ENCODE peak calls at places on chromosomes 6 and 20, in seven cellular contexts. One of them, this sample, is unnamed. For H3K36me3, the result is how much of the 10 kb centered on the place peaks cover.

GRCh38 chr20:36259177-36259835 is 23.0 kb downstream of the AAR2 start:
- DNase-seq in left lung: no peak
- DNase-seq in HCT116: no peak
- DNase-seq in thoracic aorta: no peak
- DNase-seq in CD8-positive, alpha-beta T cell: no peak
- DNase-seq in tibial nerve: no peak
- DNase-seq in body of pancreas: no peak
- DNase-seq in this sample: no peak

GRCh38 chr20:15584507-15584906 is 988.7 kb downstream of the KIF16B start:
- DNase-seq in left lung: no peak
- DNase-seq in HCT116: no peak
- DNase-seq in thoracic aorta: no peak
- DNase-seq in CD8-positive, alpha-beta T cell: no peak
- DNase-seq in tibial nerve: no peak
- DNase-seq in body of pancreas: no peak
- DNase-seq in this sample: no peak

GRCh38 chr6:2478200-2478599 is 232.8 kb upstream of the GMDS start:
- DNase-seq in left lung: no peak
- DNase-seq in HCT116: no peak
- DNase-seq in thoracic aorta: no peak
- DNase-seq in CD8-positive, alpha-beta T cell: no peak
- DNase-seq in tibial nerve: no peak
- DNase-seq in body of pancreas: no peak
- DNase-seq in this sample: peak

GRCh38 chr6:158283304-158284005 is 28.8 kb upstream of the TULP4 start:
- DNase-seq in left lung: no peak
- DNase-seq in HCT116: no peak
- DNase-seq in thoracic aorta: no peak
- DNase-seq in CD8-positive, alpha-beta T cell: no peak
- DNase-seq in tibial nerve: no peak
- DNase-seq in body of pancreas: no peak
- DNase-seq in this sample: no peak

GRCh38 chr6:97460394-97460793 is 177.4 kb upstream of the MMS22L start:
- DNase-seq in left lung: no peak
- DNase-seq in HCT116: no peak
- DNase-seq in thoracic aorta: no peak
- DNase-seq in CD8-positive, alpha-beta T cell: no peak
- DNase-seq in tibial nerve: no peak
- DNase-seq in body of pancreas: no peak
- DNase-seq in this sample: no peak

GRCh38 chr6:69888842-69889590 is 22.7 kb downstream of the COL19A1 start:
- DNase-seq in left lung: no peak
- DNase-seq in HCT116: no peak
- DNase-seq in thoracic aorta: no peak
- DNase-seq in CD8-positive, alpha-beta T cell: no peak
- DNase-seq in tibial nerve: no peak
- DNase-seq in body of pancreas: no peak
- DNase-seq in this sample: no peak

GRCh38 chr6:34052918-34053608 is 92.8 kb downstream of the GRM4 start:
- DNase-seq in left lung: peak
- DNase-seq in HCT116: no peak
- DNase-seq in thoracic aorta: no peak
- DNase-seq in CD8-positive, alpha-beta T cell: no peak
- DNase-seq in tibial nerve: no peak
- DNase-seq in body of pancreas: no peak
- DNase-seq in this sample: no peak

GRCh38 chr6:149683256-149683860 is 34.5 kb downstream of the LATS1 start:
- DNase-seq in left lung: no peak
- DNase-seq in HCT116: no peak
- DNase-seq in thoracic aorta: no peak
- DNase-seq in CD8-positive, alpha-beta T cell: no peak
- DNase-seq in tibial nerve: no peak
- DNase-seq in body of pancreas: no peak
- DNase-seq in this sample: no peak

GRCh38 chr6:142377112-142377848 is 75.5 kb downstream of the ADGRG6 start:
- DNase-seq in left lung: no peak
- DNase-seq in HCT116: peak
- DNase-seq in thoracic aorta: no peak
- DNase-seq in CD8-positive, alpha-beta T cell: no peak
- DNase-seq in tibial nerve: no peak
- DNase-seq in body of pancreas: peak
- DNase-seq in this sample: no peak

GRCh38 chr6:12294851-12295536 is 4.8 kb downstream of the EDN1 start:
- DNase-seq in left lung: no peak
- DNase-seq in HCT116: no peak
- DNase-seq in thoracic aorta: no peak
- DNase-seq in CD8-positive, alpha-beta T cell: no peak
- DNase-seq in tibial nerve: no peak
- DNase-seq in body of pancreas: no peak
- DNase-seq in this sample: no peak

GRCh38 chr20:36741072-36741471 is 4.8 kb downstream of the NDRG3 start:
- DNase-seq in left lung: no peak
- DNase-seq in HCT116: no peak
- DNase-seq in thoracic aorta: no peak
- DNase-seq in CD8-positive, alpha-beta T cell: no peak
- DNase-seq in tibial nerve: no peak
- DNase-seq in body of pancreas: no peak
- DNase-seq in this sample: no peak

GRCh38 chr6:27775796-27776184 is 136.4 kb downstream of the OR2B2 start:
- DNase-seq in left lung: no peak
- DNase-seq in HCT116: no peak
- DNase-seq in thoracic aorta: no peak
- DNase-seq in CD8-positive, alpha-beta T cell: no peak
- DNase-seq in tibial nerve: no peak
- DNase-seq in body of pancreas: no peak
- DNase-seq in this sample: no peak

GRCh38 chr20:59835057-59835447 is 98.4 kb downstream of the SYCP2 start:
- DNase-seq in left lung: no peak
- DNase-seq in HCT116: no peak
- DNase-seq in thoracic aorta: no peak
- DNase-seq in CD8-positive, alpha-beta T cell: no peak
- DNase-seq in tibial nerve: no peak
- DNase-seq in body of pancreas: no peak
- DNase-seq in this sample: no peak

DNA sequence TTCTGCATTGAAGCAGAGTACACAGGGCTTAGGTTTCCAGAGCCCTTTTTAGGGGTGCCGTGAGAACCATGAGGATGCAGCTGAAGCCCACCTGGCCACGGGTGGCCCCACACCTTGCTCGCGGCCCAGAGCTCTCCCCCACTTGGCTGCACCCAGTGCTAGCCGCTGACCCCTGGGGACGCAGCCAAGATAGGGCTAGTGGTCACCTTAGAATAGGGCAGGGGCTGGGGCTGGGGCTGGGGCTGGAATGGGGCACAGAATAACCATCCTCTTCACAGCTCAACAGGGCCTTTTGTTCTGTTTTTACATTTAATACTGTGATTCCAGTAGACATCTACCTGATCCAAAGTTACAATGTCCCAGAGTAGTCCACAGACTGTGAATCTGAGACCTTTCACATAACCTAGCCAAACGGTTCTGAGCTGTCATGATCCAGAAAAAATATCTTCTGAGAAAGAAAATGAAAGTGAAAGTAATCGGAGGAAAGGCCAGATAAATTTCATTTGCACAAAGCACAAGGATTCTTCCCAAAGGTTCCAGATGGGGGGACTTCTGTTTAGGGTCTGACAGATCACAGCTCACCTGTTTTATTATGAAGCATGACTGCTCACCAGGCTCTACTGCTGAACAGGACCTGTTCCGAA is 402.1 kb downstream of the THBS2 start:
- DNase-seq in left lung: no peak
- DNase-seq in HCT116: no peak
- DNase-seq in thoracic aorta: no peak
- DNase-seq in CD8-positive, alpha-beta T cell: no peak
- DNase-seq in tibial nerve: no peak
- DNase-seq in body of pancreas: no peak
- DNase-seq in this sample: no peak
- H3K4me3 ChIP-seq in left lung: no peak
- H3K4me3 ChIP-seq in HCT116: no peak
- H3K4me3 ChIP-seq in thoracic aorta: peak
- H3K4me3 ChIP-seq in CD8-positive, alpha-beta T cell: peak
- H3K4me3 ChIP-seq in tibial nerve: peak
- H3K4me3 ChIP-seq in body of pancreas: no peak
- H3K4me3 ChIP-seq in this sample: no peak

GRCh38 chr6:17042422-17043147 is 59.3 kb upstream of the STMND1 start:
- DNase-seq in left lung: no peak
- DNase-seq in HCT116: peak
- DNase-seq in thoracic aorta: no peak
- DNase-seq in CD8-positive, alpha-beta T cell: no peak
- DNase-seq in tibial nerve: no peak
- DNase-seq in body of pancreas: peak
- DNase-seq in this sample: peak
- TF ChIP-seq CTCF in left lung: no peak
- TF ChIP-seq CTCF in HCT116: peak
- TF ChIP-seq CTCF in thoracic aorta: peak
- TF ChIP-seq CTCF in CD8-positive, alpha-beta T cell: no peak
- TF ChIP-seq CTCF in tibial nerve: no peak
- TF ChIP-seq CTCF in body of pancreas: peak
- TF ChIP-seq CTCF in this sample: peak

DNA sequence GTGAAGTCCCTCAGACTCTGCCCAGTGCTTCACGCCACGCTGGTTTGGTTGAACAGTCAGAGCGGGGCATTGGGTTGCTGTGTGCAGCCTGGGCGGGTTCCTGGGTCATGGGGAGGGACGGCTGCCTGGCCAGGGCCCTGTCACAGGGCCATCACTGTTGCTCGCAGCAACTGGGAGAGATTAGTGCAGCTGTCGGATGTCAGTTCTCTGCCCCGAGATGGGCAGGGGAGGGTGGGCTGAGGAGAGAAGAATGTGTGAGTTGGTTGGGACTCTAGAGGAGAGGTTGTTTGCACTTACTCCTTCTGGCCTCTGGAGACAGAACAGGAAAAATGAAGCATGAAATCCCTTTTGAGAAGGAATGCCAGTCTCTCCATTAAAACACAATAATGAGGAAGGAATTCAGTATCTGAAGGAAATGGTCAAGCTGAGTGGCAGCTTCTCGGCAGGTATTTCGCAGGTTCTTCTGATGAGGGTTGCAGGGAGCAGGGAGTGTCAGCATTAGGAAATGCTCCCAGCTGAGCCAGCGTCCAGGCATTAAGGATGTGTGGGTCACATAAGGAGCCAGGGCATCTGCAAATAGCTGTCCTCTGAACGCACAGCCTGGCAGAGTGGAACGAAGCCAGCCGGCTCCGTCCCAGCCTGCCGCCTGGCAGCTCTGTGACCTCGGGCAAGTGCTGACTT is 95.9 kb downstream of the SSR1 start:
- DNase-seq in left lung: no peak
- DNase-seq in HCT116: no peak
- DNase-seq in thoracic aorta: no peak
- DNase-seq in CD8-positive, alpha-beta T cell: no peak
- DNase-seq in tibial nerve: no peak
- DNase-seq in body of pancreas: peak
- DNase-seq in this sample: no peak
- H3K36me3 ChIP-seq in left lung: under half
- H3K36me3 ChIP-seq in HCT116: under half
- H3K36me3 ChIP-seq in thoracic aorta: under half
- H3K36me3 ChIP-seq in CD8-positive, alpha-beta T cell: under half
- H3K36me3 ChIP-seq in tibial nerve: half or more
- H3K36me3 ChIP-seq in body of pancreas: under half
- H3K36me3 ChIP-seq in this sample: under half

GRCh38 chr20:34012735-34013134 is 19.0 kb downstream of the RALY start:
- DNase-seq in left lung: no peak
- DNase-seq in HCT116: no peak
- DNase-seq in thoracic aorta: no peak
- DNase-seq in CD8-positive, alpha-beta T cell: no peak
- DNase-seq in tibial nerve: no peak
- DNase-seq in body of pancreas: no peak
- DNase-seq in this sample: no peak
- H3K4me3 ChIP-seq in left lung: no peak
- H3K4me3 ChIP-seq in HCT116: no peak
- H3K4me3 ChIP-seq in thoracic aorta: no peak
- H3K4me3 ChIP-seq in CD8-positive, alpha-beta T cell: no peak
- H3K4me3 ChIP-seq in tibial nerve: no peak
- H3K4me3 ChIP-seq in body of pancreas: no peak
- H3K4me3 ChIP-seq in this sample: no peak

GRCh38 chr20:57083072-57083471 is 183.4 kb downstream of the BMP7 start:
- DNase-seq in left lung: no peak
- DNase-seq in HCT116: no peak
- DNase-seq in thoracic aorta: no peak
- DNase-seq in CD8-positive, alpha-beta T cell: no peak
- DNase-seq in tibial nerve: no peak
- DNase-seq in body of pancreas: no peak
- DNase-seq in this sample: no peak

GRCh38 chr20:57082546-57082945 is 183.9 kb downstream of the BMP7 start:
- DNase-seq in left lung: peak
- DNase-seq in HCT116: no peak
- DNase-seq in thoracic aorta: no peak
- DNase-seq in CD8-positive, alpha-beta T cell: no peak
- DNase-seq in tibial nerve: no peak
- DNase-seq in body of pancreas: no peak
- DNase-seq in this sample: no peak

GRCh38 chr20:57079016-57080005 is 187.1 kb downstream of the BMP7 start:
- DNase-seq in left lung: no peak
- DNase-seq in HCT116: no peak
- DNase-seq in thoracic aorta: no peak
- DNase-seq in CD8-positive, alpha-beta T cell: no peak
- DNase-seq in tibial nerve: no peak
- DNase-seq in body of pancreas: no peak
- DNase-seq in this sample: no peak

GRCh38 chr20:57078101-57078500 is 188.3 kb downstream of the BMP7 start:
- DNase-seq in left lung: no peak
- DNase-seq in HCT116: no peak
- DNase-seq in thoracic aorta: no peak
- DNase-seq in CD8-positive, alpha-beta T cell: no peak
- DNase-seq in tibial nerve: no peak
- DNase-seq in body of pancreas: no peak
- DNase-seq in this sample: no peak

DNA sequence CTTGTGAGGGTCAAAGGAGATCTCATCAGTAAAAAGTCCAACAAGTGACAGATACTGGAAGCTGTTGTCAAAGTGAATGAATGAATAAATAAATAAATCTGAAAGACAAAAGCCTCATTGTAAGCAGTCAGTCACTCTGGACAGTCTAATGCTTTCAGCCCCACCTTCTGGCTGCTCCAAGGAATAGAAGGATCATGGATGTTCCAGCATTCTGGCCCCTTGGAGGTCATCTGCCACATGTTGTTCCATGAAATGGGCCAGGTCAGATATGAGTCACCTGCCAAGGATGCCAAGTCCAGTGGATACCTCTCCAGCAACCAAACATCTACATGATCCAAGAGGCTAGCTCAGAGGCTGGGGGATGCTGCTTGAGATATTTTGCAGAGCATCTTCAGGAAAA is 185.6 kb downstream of the BMP7 start:
- DNase-seq in left lung: no peak
- DNase-seq in HCT116: no peak
- DNase-seq in thoracic aorta: no peak
- DNase-seq in CD8-positive, alpha-beta T cell: no peak
- DNase-seq in tibial nerve: no peak
- DNase-seq in body of pancreas: no peak
- DNase-seq in this sample: no peak
- TF ChIP-seq CTCF in left lung: no peak
- TF ChIP-seq CTCF in HCT116: peak
- TF ChIP-seq CTCF in thoracic aorta: no peak
- TF ChIP-seq CTCF in CD8-positive, alpha-beta T cell: no peak
- TF ChIP-seq CTCF in tibial nerve: no peak
- TF ChIP-seq CTCF in body of pancreas: no peak
- TF ChIP-seq CTCF in this sample: no peak

GRCh38 chr6:88842320-88842719 is 121.1 kb downstream of the RNGTT start:
- DNase-seq in left lung: no peak
- DNase-seq in HCT116: no peak
- DNase-seq in thoracic aorta: no peak
- DNase-seq in CD8-positive, alpha-beta T cell: no peak
- DNase-seq in tibial nerve: no peak
- DNase-seq in body of pancreas: no peak
- DNase-seq in this sample: no peak
- H3K36me3 ChIP-seq in left lung: under half
- H3K36me3 ChIP-seq in HCT116: under half
- H3K36me3 ChIP-seq in thoracic aorta: under half
- H3K36me3 ChIP-seq in CD8-positive, alpha-beta T cell: under half
- H3K36me3 ChIP-seq in tibial nerve: under half
- H3K36me3 ChIP-seq in body of pancreas: under half
- H3K36me3 ChIP-seq in this sample: under half

This sample was measured in kidney epithelial cell.